ENCODE peak calls at places on chromosomes 4 and X, in nine cellular contexts. W, A, U, S, J, K, I, Q and H are unnamed samples.

GRCh38 chr4:42080284-42080683 is 72.2 kb downstream of the BEND4 start:
- DNase-seq in W (no peak), U (no peak), Q (no peak), K (no peak), J (no peak), I (no peak), A (no peak), S (no peak), H (no peak)

GRCh38 chrX:10598540-10598939 is 21.8 kb downstream of the MID1 start:
- DNase-seq in I (no peak), W (no peak), Q (no peak), U (no peak), K (no peak), J (no peak), A (no peak), S (no peak), H (no peak)

GRCh38 chrX:117985241-117985640 is 131.4 kb downstream of the KLHL13 start:
- DNase-seq in I (no peak), U (no peak), K (no peak), J (no peak), Q (no peak), S (no peak), W (no peak), A (no peak), H (no peak)

GRCh38 chrX:139429913-139430312 is 100.6 kb upstream of the F9 start:
- DNase-seq in I (no peak), Q (no peak), J (no peak), K (no peak), W (peak; percentile 5), S (peak; percentile 49), A (no peak), U (no peak), H (peak; percentile 3)

GRCh38 chr4:53520114-53520513 is 71.2 kb downstream of the LNX1 start:
- DNase-seq in S (no peak), W (no peak), A (no peak), J (no peak), U (no peak), I (no peak), K (no peak), Q (no peak), H (no peak)

GRCh38 chrX:103155201-103155600 is 59.7 kb upstream of the BEX4 start:
- DNase-seq in A (no peak), S (no peak), W (no peak), J (no peak), I (no peak), U (no peak), K (peak; percentile 45), Q (no peak), H (no peak)

GRCh38 chrX:10177004-10177396 is 20.2 kb downstream of the CLCN4 start:
- DNase-seq in I (no peak), S (no peak), Q (no peak), J (no peak), A (no peak), K (no peak), U (no peak), W (no peak), H (no peak)

GRCh38 chr4:77927991-77928925 is 65.6 kb downstream of the MRPL1 start:
- DNase-seq in Q (no peak), U (no peak), I (no peak), A (no peak), W (peak; percentile 39), J (no peak), S (no peak), K (peak; percentile 58), H (peak; percentile 75)

GRCh38 chr4:118729287-118730286 is 44.4 kb downstream of the METTL14 start:
- DNase-seq in W (peak; percentile 18), U (no peak), J (peak; percentile 73), I (no peak), K (peak; percentile 77), A (no peak), S (no peak), Q (no peak), H (no peak)

GRCh38 chr4:150123982-150124670 is 45.9 kb downstream of the DCLK2 start:
- DNase-seq in K (no peak), A (no peak), J (no peak), U (no peak), S (peak; percentile 33), I (no peak), W (no peak), Q (no peak), H (no peak)

GRCh38 chr4:183876268-183876934 is 28.7 kb upstream of the STOX2 start:
- DNase-seq in W (peak; percentile 78), S (peak; percentile 19), I (no peak), K (peak; percentile 58), A (no peak), U (no peak), Q (no peak), J (no peak), H (peak; percentile 96)